ENCODE peak calls at places on chromosomes 3 and 15, in five cellular contexts. J, K, C, D and Q are unnamed samples.

GRCh38 chr3:171673951-171674350 is 136.3 kb downstream of the PLD1 start:
- DNase-seq in J (no peak), K (no peak), C (no peak), D (no peak), Q (no peak)

GRCh38 chr15:38040615-38041014 is 106.2 kb downstream of the TMCO5A start:
- DNase-seq in J (no peak), K (no peak), C (no peak), D (no peak), Q (no peak)

GRCh38 chr3:187274977-187275338 is 16.6 kb downstream of the MASP1 start:
- DNase-seq in J (no peak), K (no peak), C (no peak), D (no peak), Q (peak)

GRCh38 chr15:64460737-64461576 is 579 bp downstream of the ZNF609 start:
- DNase-seq in J (no peak), K (no peak), C (peak), D (peak), Q (no peak)

GRCh38 chr3:173109143-173109542 is 31.9 kb downstream of the SPATA16 start:
- DNase-seq in J (no peak), K (no peak), C (no peak), D (no peak), Q (peak)

GRCh38 chr3:37926611-37927010 is 64.0 kb upstream of the VILL start:
- DNase-seq in J (no peak), K (no peak), C (no peak), D (no peak), Q (no peak)

GRCh38 chr3:46930945-46931403 is 45.6 kb downstream of the CCDC12 start:
- DNase-seq in J (no peak), K (no peak), C (peak), D (peak), Q (no peak)

GRCh38 chr15:81279621-81280051 is 44.3 kb downstream of the STARD5 start:
- DNase-seq in J (no peak), K (no peak), C (no peak), D (no peak), Q (no peak)

GRCh38 chr3:171101982-171102610 is 75.6 kb upstream of the SLC2A2 start:
- DNase-seq in J (no peak), K (no peak), C (no peak), D (no peak), Q (no peak)

GRCh38 chr3:37964716-37965115 is 25.9 kb upstream of the VILL start:
- DNase-seq in J (no peak), K (no peak), C (no peak), D (no peak), Q (no peak)

GRCh38 chr3:128327606-128328031 is 139.1 kb downstream of the DNAJB8 start:
- DNase-seq in J (no peak), K (peak), C (no peak), D (no peak), Q (no peak)

GRCh38 chr15:67777071-67777470 is 48.2 kb upstream of the SKOR1 start:
- DNase-seq in J (no peak), K (no peak), C (no peak), D (no peak), Q (no peak)

GRCh38 chr3:105722943-105723556 is 145.8 kb downstream of the CBLB start:
- DNase-seq in J (no peak), K (no peak), C (no peak), D (no peak), Q (no peak)

GRCh38 chr3:101011086-101011485 is 17.9 kb upstream of the ABI3BP start:
- DNase-seq in J (no peak), K (no peak), C (no peak), D (no peak), Q (no peak)

GRCh38 chr3:46289551-46289950 is 47.3 kb downstream of the CCR3 start:
- DNase-seq in J (no peak), K (no peak), C (no peak), D (no peak), Q (no peak)

GRCh38 chr3:137642305-137642704 is 121.8 kb upstream of the SOX14 start:
- DNase-seq in J (no peak), K (no peak), C (no peak), D (no peak), Q (no peak)

GRCh38 chr3:182142928-182143327 is 431.2 kb downstream of the SOX2 start:
- DNase-seq in J (no peak), K (no peak), C (no peak), D (no peak), Q (no peak)

GRCh38 chr3:54120657-54121403 is 1.5 kb upstream of the CACNA2D3 start:
- DNase-seq in J (no peak), K (no peak), C (peak), D (no peak), Q (no peak)

GRCh38 chr15:100194955-100195354 is 146.8 kb downstream of the ADAMTS17 start:
- DNase-seq in J (no peak), K (no peak), C (no peak), D (no peak), Q (no peak)

GRCh38 chr15:88385078-88385700 is 82.0 kb downstream of the MRPL46 start:
- DNase-seq in J (no peak), K (no peak), C (no peak), D (no peak), Q (no peak)

GRCh38 chr15:70438776-70439175 is 324.6 kb downstream of the UACA start:
- DNase-seq in J (no peak), K (peak), C (no peak), D (no peak), Q (no peak)

GRCh38 chr3:37924453-37924852 is 62.8 kb downstream of the CTDSPL start:
- DNase-seq in J (no peak), K (no peak), C (no peak), D (no peak), Q (no peak)

GRCh38 chr3:42061711-42062408 is 29.3 kb upstream of the TRAK1 start:
- DNase-seq in J (no peak), K (no peak), C (peak), D (peak), Q (no peak)

GRCh38 chr15:75606711-75607684 is 18.5 kb downstream of the SNUPN start:
- DNase-seq in J (no peak), K (no peak), C (no peak), D (no peak), Q (no peak)

GRCh38 chr15:39298563-39298962 is 282.3 kb upstream of the THBS1 start:
- DNase-seq in J (no peak), K (no peak), C (no peak), D (no peak), Q (no peak)

GRCh38 chr15:64686130-64686735 is 89.2 kb downstream of the RBPMS2 start:
- DNase-seq in J (no peak), K (peak), C (peak), D (peak), Q (peak)

GRCh38 chr3:59101091-59101738 is 51.4 kb upstream of the CFAP20DC start:
- DNase-seq in J (no peak), K (no peak), C (no peak), D (no peak), Q (no peak)

GRCh38 chr15:31338879-31339557 is 12.4 kb downstream of the KLF13 start:
- DNase-seq in J (peak), K (no peak), C (no peak), D (peak), Q (no peak)

GRCh38 chr15:67067161-67067853 is 1.9 kb downstream of the SMAD3 start:
- DNase-seq in J (no peak), K (no peak), C (no peak), D (peak), Q (no peak)

GRCh38 chr3:189056612-189057352 is 115.0 kb upstream of the TPRG1 start:
- DNase-seq in J (no peak), K (no peak), C (no peak), D (no peak), Q (no peak)

GRCh38 chr3:134675726-134676252 is 25.0 kb upstream of the KY start:
- DNase-seq in J (no peak), K (no peak), C (no peak), D (no peak), Q (no peak)

GRCh38 chr15:31065824-31066223 is 35.7 kb downstream of the TRPM1 start:
- DNase-seq in J (no peak), K (peak), C (no peak), D (no peak), Q (no peak)

GRCh38 chr3:118942651-118943050 is 92.0 kb downstream of the IGSF11 start:
- DNase-seq in J (no peak), K (no peak), C (no peak), D (no peak), Q (no peak)

GRCh38 chr3:41330465-41330864 is 131.2 kb downstream of the CTNNB1 start:
- DNase-seq in J (no peak), K (no peak), C (no peak), D (no peak), Q (no peak)

GRCh38 chr3:171556574-171557145 is 96.5 kb upstream of the TNIK start:
- DNase-seq in J (no peak), K (no peak), C (peak), D (peak), Q (no peak)

GRCh38 chr3:24479816-24480215 is 14.8 kb downstream of the THRB start:
- DNase-seq in J (no peak), K (no peak), C (no peak), D (no peak), Q (no peak)

GRCh38 chr3:182697345-182697919 is 95.9 kb upstream of the ATP11B start:
- DNase-seq in J (no peak), K (no peak), C (no peak), D (no peak), Q (no peak)

GRCh38 chr3:111594205-111594604 is 941 bp downstream of the ZBED2 start:
- DNase-seq in J (no peak), K (no peak), C (peak), D (no peak), Q (no peak)

DNA sequence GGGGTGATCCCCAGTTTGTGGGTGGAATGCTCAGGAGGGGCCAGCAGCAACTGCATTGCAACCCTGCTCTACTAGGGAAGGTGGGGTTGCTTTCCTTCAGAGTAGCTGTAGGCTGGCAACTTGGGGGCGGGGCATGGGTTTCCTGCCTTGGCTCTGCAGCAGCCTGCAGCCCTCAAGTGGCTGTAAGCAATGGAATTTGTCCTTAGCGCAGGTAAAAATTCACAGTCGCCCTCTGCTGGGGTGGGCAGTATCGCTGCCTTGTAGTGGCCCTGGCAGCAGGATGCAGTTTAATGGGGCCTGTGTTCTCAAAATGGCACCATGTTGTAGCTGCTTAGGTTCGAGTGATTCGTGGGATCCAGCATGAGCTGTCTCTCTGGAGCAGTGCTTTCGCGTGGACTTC is 29.8 kb downstream of the STT3B start:
- DNase-seq in J (no peak), K (no peak), C (peak), D (no peak), Q (no peak)
- TF ChIP-seq CTCF in J (no peak), K (no peak), C (no peak), D (no peak), Q (no peak)

GRCh38 chr3:155420869-155421486 is 127.5 kb upstream of the STRIT1 start:
- DNase-seq in J (no peak), K (no peak), C (no peak), D (no peak), Q (no peak)
- TF ChIP-seq CTCF in J (no peak), K (no peak), C (no peak), D (no peak), Q (no peak)

GRCh38 chr15:101641894-101642293 is 10.3 kb downstream of the TM2D3 start:
- DNase-seq in J (peak), K (no peak), C (no peak), D (no peak), Q (no peak)

GRCh38 chr15:101637549-101638318 is 14.4 kb downstream of the TM2D3 start:
- DNase-seq in J (no peak), K (no peak), C (no peak), D (no peak), Q (no peak)

GRCh38 chr15:101641134-101641764 is 10.9 kb downstream of the TM2D3 start:
- DNase-seq in J (peak), K (peak), C (peak), D (peak), Q (peak)

GRCh38 chr15:101646652-101647051 is 5.5 kb downstream of the TM2D3 start:
- DNase-seq in J (no peak), K (no peak), C (no peak), D (no peak), Q (no peak)

GRCh38 chr15:101642361-101642760 is 9.8 kb downstream of the TM2D3 start:
- DNase-seq in J (no peak), K (no peak), C (no peak), D (no peak), Q (no peak)
- TF ChIP-seq CTCF in J (no peak), K (no peak), C (no peak), D (no peak), Q (no peak)

GRCh38 chr3:16693820-16694219 is 88.6 kb upstream of the DAZL start:
- DNase-seq in J (no peak), K (no peak), C (no peak), D (no peak), Q (no peak)
- TF ChIP-seq CTCF in J (no peak), K (no peak), C (no peak), D (no peak), Q (no peak)

GRCh38 chr3:284316-284715 is 87.8 kb downstream of the CHL1 start:
- DNase-seq in J (no peak), K (no peak), C (no peak), D (no peak), Q (no peak)
- TF ChIP-seq CTCF in J (no peak), K (no peak), C (no peak), D (no peak), Q (no peak)